ENCODE peak calls at places on chromosomes 4 and X, in five cellular contexts. One of them, this sample, is unnamed.

GRCh38 chr4:108730579-108730978 is 32.3 kb downstream of the ETNPPL start:
- DNase-seq in mesendoderm: no peak
- DNase-seq in IMR-90: no peak
- DNase-seq in trophoblast cell: no peak
- DNase-seq in mesenchymal stem cell: peak; percentile 22
- DNase-seq in this sample: no peak

GRCh38 chr4:8403173-8403753 is 37.3 kb downstream of the ACOX3 start:
- DNase-seq in mesendoderm: peak; percentile 75
- DNase-seq in IMR-90: peak; percentile 77
- DNase-seq in trophoblast cell: peak; percentile 79
- DNase-seq in mesenchymal stem cell: peak; percentile 78
- DNase-seq in this sample: peak; percentile 77

GRCh38 chrX:40550069-40550468 is 30.7 kb upstream of the ATP6AP2 start:
- DNase-seq in mesendoderm: no peak
- DNase-seq in IMR-90: no peak
- DNase-seq in trophoblast cell: no peak
- DNase-seq in mesenchymal stem cell: no peak
- DNase-seq in this sample: no peak

GRCh38 chr4:184300816-184301215 is 83.1 kb upstream of the ENPP6 start:
- DNase-seq in mesendoderm: no peak
- DNase-seq in IMR-90: no peak
- DNase-seq in trophoblast cell: no peak
- DNase-seq in mesenchymal stem cell: no peak
- DNase-seq in this sample: no peak

GRCh38 chrX:138519296-138519695 is 192.2 kb downstream of the FGF13 start:
- DNase-seq in mesendoderm: peak; percentile 77
- DNase-seq in IMR-90: no peak
- DNase-seq in trophoblast cell: no peak
- DNase-seq in mesenchymal stem cell: no peak
- DNase-seq in this sample: no peak

GRCh38 chrX:123339201-123339905 is 155.3 kb downstream of the GRIA3 start:
- DNase-seq in mesendoderm: no peak
- DNase-seq in IMR-90: no peak
- DNase-seq in trophoblast cell: no peak
- DNase-seq in mesenchymal stem cell: peak; percentile 55
- DNase-seq in this sample: no peak

GRCh38 chrX:153818571-153819397 is 11.6 kb downstream of the PDZD4 start:
- DNase-seq in mesendoderm: peak; percentile 66
- DNase-seq in IMR-90: no peak
- DNase-seq in trophoblast cell: no peak
- DNase-seq in mesenchymal stem cell: peak; percentile 30
- DNase-seq in this sample: no peak

GRCh38 chrX:1673337-1673736 is 58.5 kb downstream of the ASMT start:
- DNase-seq in mesendoderm: peak; percentile 57
- DNase-seq in IMR-90: no peak
- DNase-seq in trophoblast cell: peak; percentile 35
- DNase-seq in mesenchymal stem cell: no peak
- DNase-seq in this sample: peak; percentile 55

GRCh38 chrX:57282568-57282967 is 3.9 kb upstream of the FAAH2 start:
- DNase-seq in mesendoderm: peak; percentile 22
- DNase-seq in IMR-90: no peak
- DNase-seq in trophoblast cell: no peak
- DNase-seq in mesenchymal stem cell: no peak
- DNase-seq in this sample: no peak

GRCh38 chrX:68433155-68433980 is at the start of gene OPHN1:
- DNase-seq in mesendoderm: peak; percentile 89
- DNase-seq in IMR-90: peak; percentile 74
- DNase-seq in trophoblast cell: peak; percentile 75
- DNase-seq in mesenchymal stem cell: peak; percentile 80
- DNase-seq in this sample: peak; percentile 82

GRCh38 chrX:46554942-46555341 is 9.7 kb upstream of the ZNF674 start:
- DNase-seq in mesendoderm: no peak
- DNase-seq in IMR-90: peak; percentile 58
- DNase-seq in trophoblast cell: no peak
- DNase-seq in mesenchymal stem cell: peak; percentile 36
- DNase-seq in this sample: no peak

GRCh38 chrX:63350551-63350950 is 581 bp downstream of the SPIN4 start:
- DNase-seq in mesendoderm: peak; percentile 53
- DNase-seq in IMR-90: no peak
- DNase-seq in trophoblast cell: peak; percentile 20
- DNase-seq in mesenchymal stem cell: peak; percentile 34
- DNase-seq in this sample: peak; percentile 30

GRCh38 chr4:686371-687040 is 2.4 kb downstream of the SLC49A3 start:
- DNase-seq in mesendoderm: no peak
- DNase-seq in IMR-90: no peak
- DNase-seq in trophoblast cell: no peak
- DNase-seq in mesenchymal stem cell: no peak
- DNase-seq in this sample: peak; percentile 31

GRCh38 chr4:685681-686218 is 3.2 kb downstream of the SLC49A3 start:
- DNase-seq in mesendoderm: no peak
- DNase-seq in IMR-90: no peak
- DNase-seq in trophoblast cell: no peak
- DNase-seq in mesenchymal stem cell: no peak
- DNase-seq in this sample: no peak

GRCh38 chr4:688695-689497 is at the start of gene SLC49A3:
- DNase-seq in mesendoderm: peak; percentile 71
- DNase-seq in IMR-90: no peak
- DNase-seq in trophoblast cell: no peak
- DNase-seq in mesenchymal stem cell: no peak
- DNase-seq in this sample: peak; percentile 69

GRCh38 chr4:687975-688694 is 816 bp downstream of the SLC49A3 start:
- DNase-seq in mesendoderm: peak; percentile 52
- DNase-seq in IMR-90: no peak
- DNase-seq in trophoblast cell: no peak
- DNase-seq in mesenchymal stem cell: no peak
- DNase-seq in this sample: peak; percentile 86

GRCh38 chr4:687048-687974 is 1.6 kb downstream of the SLC49A3 start:
- DNase-seq in mesendoderm: peak; percentile 69
- DNase-seq in IMR-90: peak; percentile 77
- DNase-seq in trophoblast cell: peak; percentile 94
- DNase-seq in mesenchymal stem cell: peak; percentile 94
- DNase-seq in this sample: peak; percentile 76
- H3K4ac ChIP-seq in mesendoderm: no peak overlapping the region
- H3K4ac ChIP-seq in IMR-90: peak overlapping the region; percentile 49
- H3K4ac ChIP-seq in trophoblast cell: no peak overlapping the region
- H3K4ac ChIP-seq in mesenchymal stem cell: peak overlapping the region; percentile 50
- H3K4ac ChIP-seq in this sample: no peak overlapping the region

GRCh38 chr4:80471701-80472100 is 136.2 kb downstream of the CFAP299 start:
- DNase-seq in mesendoderm: peak; percentile 42
- DNase-seq in IMR-90: peak; percentile 67
- DNase-seq in trophoblast cell: no peak
- DNase-seq in mesenchymal stem cell: peak; percentile 15
- DNase-seq in this sample: peak; percentile 66
- H4K8ac ChIP-seq in mesendoderm: no peak overlapping the region
- H4K8ac ChIP-seq in IMR-90: peak overlapping the region; percentile 61
- H4K8ac ChIP-seq in trophoblast cell: no peak overlapping the region
- H4K8ac ChIP-seq in mesenchymal stem cell: no peak overlapping the region
- H4K8ac ChIP-seq in this sample: no peak overlapping the region

GRCh38 chrX:94455782-94456181 is 781.8 kb downstream of the FAM133A start:
- DNase-seq in mesendoderm: peak; percentile 14
- DNase-seq in IMR-90: no peak
- DNase-seq in trophoblast cell: no peak
- DNase-seq in mesenchymal stem cell: no peak
- DNase-seq in this sample: no peak

GRCh38 chrX:94454606-94455005 is 780.6 kb downstream of the FAM133A start:
- DNase-seq in mesendoderm: peak; percentile 78
- DNase-seq in IMR-90: no peak
- DNase-seq in trophoblast cell: no peak
- DNase-seq in mesenchymal stem cell: no peak
- DNase-seq in this sample: no peak

DNA sequence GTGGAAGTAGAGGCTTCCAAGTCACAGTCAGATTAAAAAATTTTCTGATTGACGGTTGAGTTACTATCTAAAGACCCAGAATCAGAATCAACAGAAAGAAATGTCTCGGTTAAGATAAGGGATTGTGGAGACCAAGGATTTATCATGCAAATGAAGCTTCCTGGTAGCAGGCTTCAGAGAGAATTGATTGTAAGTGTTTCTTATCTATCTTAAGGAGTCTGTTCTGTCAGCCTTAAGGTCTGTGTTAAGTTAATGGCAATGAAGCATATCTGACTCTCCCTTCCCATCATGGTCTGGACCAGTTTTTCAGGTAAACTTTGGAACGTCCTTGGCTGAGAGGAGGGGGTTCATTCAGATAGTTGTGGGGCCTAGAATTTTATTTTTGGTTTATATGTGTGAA is 780.2 kb downstream of the FAM133A start:
- DNase-seq in mesendoderm: peak; percentile 86
- DNase-seq in IMR-90: no peak
- DNase-seq in trophoblast cell: no peak
- DNase-seq in mesenchymal stem cell: no peak
- DNase-seq in this sample: no peak
- H3K4ac ChIP-seq in mesendoderm: no peak overlapping the region
- H3K4ac ChIP-seq in IMR-90: no peak overlapping the region
- H3K4ac ChIP-seq in trophoblast cell: no peak overlapping the region
- H3K4ac ChIP-seq in mesenchymal stem cell: no peak overlapping the region
- H3K4ac ChIP-seq in this sample: no peak overlapping the region

DNA sequence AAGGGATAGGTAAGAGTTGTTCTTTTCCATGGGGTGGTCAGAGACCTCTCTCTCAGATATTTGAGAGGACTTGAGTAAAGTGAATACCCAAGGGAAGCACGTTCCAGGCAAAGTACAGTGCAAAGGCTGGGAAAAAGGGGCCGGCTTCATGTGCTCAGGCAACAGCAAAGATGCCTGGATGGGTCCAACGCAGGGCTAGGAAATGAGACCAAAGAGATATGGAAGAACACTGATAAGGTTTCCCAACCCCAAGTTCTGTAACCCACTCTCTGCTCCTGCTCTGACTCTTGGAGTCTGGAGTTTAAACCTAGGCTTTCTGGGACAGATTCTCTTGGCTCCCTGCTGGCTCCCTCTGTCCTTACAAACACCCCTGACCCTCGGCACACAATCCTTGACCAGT is 36.2 kb upstream of the PROM1 start:
- DNase-seq in mesendoderm: no peak
- DNase-seq in IMR-90: no peak
- DNase-seq in trophoblast cell: no peak
- DNase-seq in mesenchymal stem cell: no peak
- DNase-seq in this sample: peak; percentile 1
- H4K8ac ChIP-seq in mesendoderm: no peak overlapping the region
- H4K8ac ChIP-seq in IMR-90: no peak overlapping the region
- H4K8ac ChIP-seq in trophoblast cell: no peak overlapping the region
- H4K8ac ChIP-seq in mesenchymal stem cell: no peak overlapping the region
- H4K8ac ChIP-seq in this sample: no peak overlapping the region

GRCh38 chr4:148822572-148823418 is 380.6 kb upstream of the NR3C2 start:
- DNase-seq in mesendoderm: no peak
- DNase-seq in IMR-90: no peak
- DNase-seq in trophoblast cell: no peak
- DNase-seq in mesenchymal stem cell: no peak
- DNase-seq in this sample: no peak
- H3K4ac ChIP-seq in mesendoderm: no peak overlapping the region
- H3K4ac ChIP-seq in IMR-90: no peak overlapping the region
- H3K4ac ChIP-seq in trophoblast cell: no peak overlapping the region
- H3K4ac ChIP-seq in mesenchymal stem cell: no peak overlapping the region
- H3K4ac ChIP-seq in this sample: no peak overlapping the region